ENCODE peak calls at places on chromosomes 1 and 21, in nine cellular contexts. I, A, H, E, J, V, G, Q and K are unnamed samples.

GRCh38 chr1:10679521-10680220 is 116.8 kb downstream of the CASZ1 start:
- DNase-seq in I (no peak), A (peak), H (peak), E (no peak), J (peak), V (no peak), G (no peak), Q (no peak), K (no peak)

GRCh38 chr1:42157667-42158066 is 4.5 kb downstream of the GUCA2B start:
- DNase-seq in I (no peak), A (no peak), H (peak), E (no peak), J (no peak), V (no peak), G (no peak), Q (no peak), K (no peak)

GRCh38 chr1:169312084-169312954 is 55.3 kb downstream of the NME7 start:
- DNase-seq in I (no peak), A (peak), H (peak), E (peak), J (peak), V (no peak), G (no peak), Q (no peak), K (no peak)

GRCh38 chr21:28991861-28992525 is 684 bp downstream of the LTN1 start:
- DNase-seq in I (no peak), A (no peak), H (peak), E (no peak), J (no peak), V (no peak), G (no peak), Q (no peak), K (no peak)

GRCh38 chr21:45876381-45877159 is 105.0 kb upstream of the COL6A1 start:
- DNase-seq in I (no peak), A (no peak), H (no peak), E (peak), J (no peak), V (no peak), G (no peak), Q (no peak), K (peak)

GRCh38 chr1:57423135-57424131 is at the start of gene DAB1:
- DNase-seq in I (peak), A (peak), H (no peak), E (no peak), J (peak), V (no peak), G (no peak), Q (peak), K (peak)

GRCh38 chr1:11691302-11691914 is at the start of gene DRAXIN:
- DNase-seq in I (no peak), A (no peak), H (no peak), E (no peak), J (no peak), V (no peak), G (no peak), Q (no peak), K (no peak)

GRCh38 chr1:235295902-235296350 is 32.1 kb downstream of the ARID4B start:
- DNase-seq in I (no peak), A (peak), H (no peak), E (no peak), J (peak), V (no peak), G (no peak), Q (no peak), K (no peak)

GRCh38 chr1:26915204-26915842 is 1.5 kb upstream of the NR0B2 start:
- DNase-seq in I (no peak), A (no peak), H (no peak), E (no peak), J (no peak), V (no peak), G (no peak), Q (no peak), K (no peak)

GRCh38 chr21:31992391-31992790 is 119.6 kb downstream of the HUNK start:
- DNase-seq in I (no peak), A (no peak), H (no peak), E (no peak), J (no peak), V (no peak), G (no peak), Q (peak), K (no peak)

GRCh38 chr1:7827134-7827955 is 25.5 kb downstream of the UTS2 start:
- DNase-seq in I (no peak), A (no peak), H (no peak), E (peak), J (no peak), V (no peak), G (no peak), Q (no peak), K (peak)

GRCh38 chr21:29117372-29117955 is 13.0 kb upstream of the MAP3K7CL start:
- DNase-seq in I (no peak), A (no peak), H (no peak), E (no peak), J (no peak), V (no peak), G (no peak), Q (no peak), K (no peak)

GRCh38 chr1:1318131-1318652 is 6.3 kb downstream of the INTS11 start:
- DNase-seq in I (no peak), A (peak), H (no peak), E (no peak), J (peak), V (no peak), G (no peak), Q (peak), K (peak)

GRCh38 chr1:224169876-224170275 is 13.2 kb upstream of the DEGS1 start:
- DNase-seq in I (no peak), A (no peak), H (peak), E (no peak), J (peak), V (no peak), G (no peak), Q (no peak), K (no peak)

GRCh38 chr1:22886211-22886610 is 86.5 kb downstream of the LACTBL1 start:
- DNase-seq in I (no peak), A (peak), H (no peak), E (no peak), J (peak), V (no peak), G (no peak), Q (no peak), K (no peak)